ENCODE peak calls at places on chromosome 9, in seven cellular contexts. S is suprapubic skin, A is HCT116, Y is breast epithelium, D is K562, C is GM12878, B is H1. F is an unnamed sample.

GRCh38 chr9:123432331-123433236 is 76.6 kb downstream of the CRB2 start:
- DNase-seq in S (no peak), A (no peak), Y (no peak), D (no peak), C (no peak), B (no peak), F (peak; percentile 47)

GRCh38 chr9:110099236-110099741 is 108.7 kb downstream of the C9orf152 start:
- DNase-seq in S (no peak), A (no peak), Y (no peak), D (no peak), C (no peak), B (no peak), F (no peak)

GRCh38 chr9:34334337-34334824 is 5.0 kb downstream of the NUDT2 start:
- DNase-seq in S (no peak), A (no peak), Y (no peak), D (no peak), C (no peak), B (no peak), F (no peak)

GRCh38 chr9:3804148-3804547 is 278.3 kb upstream of the RFX3 start:
- DNase-seq in S (no peak), A (no peak), Y (no peak), D (no peak), C (no peak), B (no peak), F (no peak)

GRCh38 chr9:36832232-36832795 is 201.8 kb downstream of the PAX5 start:
- DNase-seq in S (no peak), A (no peak), Y (no peak), D (no peak), C (no peak), B (no peak), F (no peak)

GRCh38 chr9:132794730-132795380 is 83.2 kb downstream of the AK8 start:
- DNase-seq in S (no peak), A (no peak), Y (no peak), D (peak; percentile 31), C (no peak), B (no peak), F (no peak)

GRCh38 chr9:26685857-26686256 is 206.7 kb downstream of the CAAP1 start:
- DNase-seq in S (no peak), A (no peak), Y (no peak), D (no peak), C (no peak), B (no peak), F (no peak)

GRCh38 chr9:14307989-14308750 is 5.8 kb downstream of the NFIB start:
- DNase-seq in S (no peak), A (no peak), Y (no peak), D (no peak), C (no peak), B (no peak), F (no peak)

GRCh38 chr9:131237931-131238401 is 38.3 kb downstream of the FAM78A start:
- DNase-seq in S (no peak), A (no peak), Y (peak; percentile 64), D (no peak), C (peak; percentile 76), B (no peak), F (peak; percentile 95)

GRCh38 chr9:131734165-131734610 is 5.7 kb downstream of the RAPGEF1 start:
- DNase-seq in S (no peak), A (no peak), Y (peak; percentile 55), D (no peak), C (no peak), B (no peak), F (peak; percentile 87)

GRCh38 chr9:37437616-37438015 is 15.1 kb downstream of the GRHPR start:
- DNase-seq in S (no peak), A (no peak), Y (no peak), D (no peak), C (no peak), B (no peak), F (no peak)

GRCh38 chr9:107931071-107931715 is 441.6 kb upstream of the KLF4 start:
- DNase-seq in S (no peak), A (no peak), Y (no peak), D (no peak), C (no peak), B (no peak), F (no peak)
- H3K4me3 ChIP-seq in S (no peak overlapping the region), A (no peak overlapping the region), Y (no peak overlapping the region), D (no peak overlapping the region), C (no peak overlapping the region), B (no peak overlapping the region), F (no peak overlapping the region)

GRCh38 chr9:127058645-127059021 is 63.8 kb downstream of the ANGPTL2 start:
- DNase-seq in S (no peak), A (no peak), Y (no peak), D (no peak), C (no peak), B (no peak), F (no peak)
- H3K27ac ChIP-seq in S (peak overlapping the region; percentile 53), A (no peak overlapping the region), Y (no peak overlapping the region), D (no peak overlapping the region), C (no peak overlapping the region), B (no peak overlapping the region), F (no peak overlapping the region)

DNA sequence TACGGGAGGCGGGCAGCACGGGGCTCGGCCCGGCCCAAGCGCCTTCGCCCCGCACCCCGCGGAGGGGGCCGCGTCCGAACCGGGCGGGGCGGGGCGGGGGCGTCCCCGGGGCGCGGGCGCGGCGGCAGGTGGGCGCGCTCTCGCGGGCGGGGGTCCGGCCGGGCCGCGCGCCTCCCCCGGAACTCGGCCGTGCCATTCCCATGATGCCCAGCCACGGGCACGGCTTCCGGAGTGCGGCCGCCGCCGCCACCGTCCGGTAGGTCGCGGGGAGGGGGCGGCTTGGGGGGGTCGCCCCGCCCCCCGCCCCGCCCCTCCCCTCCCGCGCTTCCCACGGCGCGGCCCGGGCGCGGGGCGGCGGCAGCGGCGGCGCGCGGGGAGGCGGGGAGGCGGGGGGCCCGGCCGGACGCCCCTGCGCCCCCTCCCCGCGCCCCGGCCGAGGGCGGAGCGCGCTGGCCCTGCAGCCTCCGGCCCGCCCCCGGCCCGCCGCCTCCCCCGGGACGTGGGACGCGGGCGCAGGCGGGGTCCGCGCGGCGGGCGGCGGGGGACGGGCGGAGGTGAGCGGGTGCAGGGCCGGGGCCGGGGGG is at the start of gene PPP1R26:
- DNase-seq in S (no peak), A (no peak), Y (no peak), D (peak; percentile 83), C (no peak), B (no peak), F (no peak)
- TF ChIP-seq POLR2AphosphoS5 in S (no peak), A (peak; percentile 10), Y (no peak), D (no peak), C (no peak), B (no peak), F (no peak)

DNA sequence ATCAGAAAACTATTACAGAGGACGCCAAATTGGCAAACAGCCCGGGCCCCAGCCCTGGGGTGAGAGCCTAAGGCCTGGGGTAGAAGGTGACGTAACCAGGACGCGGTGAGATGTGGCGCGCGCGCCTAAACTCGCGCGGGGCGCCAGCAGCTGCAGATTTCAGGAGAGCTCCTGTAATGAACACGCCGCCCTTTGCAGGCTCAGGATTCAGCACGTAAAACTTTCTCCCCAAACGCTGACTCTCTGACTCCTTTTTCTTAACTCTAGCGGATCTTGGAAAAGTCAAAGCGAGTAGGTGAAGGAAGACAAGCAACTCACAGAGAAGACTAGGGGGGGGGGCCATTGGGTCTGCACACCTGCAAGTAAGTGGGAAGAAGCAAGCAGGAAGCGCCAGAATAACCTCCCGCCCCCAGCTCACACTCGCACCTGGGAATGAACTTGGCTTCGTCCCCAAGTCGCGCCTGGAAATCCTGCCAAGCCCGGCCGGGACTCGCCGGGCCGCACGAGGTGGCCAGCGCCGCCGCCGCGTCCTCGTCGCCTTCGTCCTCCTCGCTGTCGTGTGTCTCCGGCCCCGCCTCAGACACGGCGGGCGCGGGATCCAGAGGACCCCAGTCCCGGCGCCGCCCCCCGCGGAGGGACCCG is 810 bp downstream of the RASEF start:
- DNase-seq in S (no peak), A (no peak), Y (peak; percentile 36), D (no peak), C (no peak), B (peak; percentile 7), F (no peak)
- H3K4me3 ChIP-seq in S (peak overlapping the region; percentile 52), A (no peak overlapping the region), Y (peak overlapping the region; percentile 60), D (no peak overlapping the region), C (no peak overlapping the region), B (peak overlapping the region; percentile 42), F (peak overlapping the region; percentile 22)

GRCh38 chr9:87149794-87150193 is 202.5 kb upstream of the GAS1 start:
- DNase-seq in S (no peak), A (no peak), Y (no peak), D (no peak), C (no peak), B (no peak), F (no peak)

GRCh38 chr9:87152206-87152605 is 204.9 kb upstream of the GAS1 start:
- DNase-seq in S (no peak), A (no peak), Y (no peak), D (no peak), C (no peak), B (no peak), F (no peak)

GRCh38 chr9:87147803-87148202 is 200.5 kb upstream of the GAS1 start:
- DNase-seq in S (no peak), A (no peak), Y (no peak), D (no peak), C (no peak), B (no peak), F (no peak)

DNA sequence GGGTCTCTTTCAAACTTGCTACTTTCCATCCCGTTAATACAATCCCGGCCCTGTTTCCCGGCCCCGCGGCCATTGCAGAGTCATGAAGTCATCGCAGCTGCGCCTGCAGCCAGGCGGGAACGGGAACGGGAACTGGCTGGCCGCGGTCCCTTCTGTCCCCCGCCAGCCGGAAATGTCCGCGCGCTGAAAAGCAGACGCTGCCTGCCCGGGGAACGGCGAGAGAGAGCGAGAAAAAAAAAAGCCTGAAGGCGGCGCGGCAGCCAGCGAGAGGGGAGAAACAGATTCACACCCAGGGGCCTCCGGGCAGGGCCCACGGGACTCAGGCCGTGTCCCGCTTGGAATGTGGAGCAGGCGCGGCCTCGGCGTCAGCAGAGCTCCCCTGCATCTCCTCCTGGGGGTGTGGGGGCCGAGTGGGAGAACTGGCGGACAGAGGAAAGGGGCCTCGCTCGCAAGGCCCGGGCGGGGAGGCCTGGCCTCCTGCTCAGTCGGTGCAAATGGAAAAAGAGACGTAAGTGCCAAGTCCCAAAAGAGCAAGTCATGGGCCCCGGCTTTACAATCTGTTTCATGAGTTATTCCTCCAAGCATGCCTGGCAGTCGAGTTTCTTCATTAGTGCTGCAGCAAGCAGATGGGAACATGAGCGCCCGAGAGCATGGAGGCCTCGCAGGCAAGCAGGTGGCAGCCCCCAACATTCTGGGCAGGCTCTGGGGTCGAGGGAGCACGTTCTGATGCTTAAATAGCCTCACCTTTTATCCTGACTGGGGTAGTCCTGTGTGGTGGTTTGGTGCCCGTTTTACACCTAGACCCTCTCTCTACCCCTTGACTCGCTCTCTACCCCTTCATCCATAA is 201.3 kb upstream of the GAS1 start:
- DNase-seq in S (peak; percentile 91), A (no peak), Y (peak; percentile 56), D (peak; percentile 16), C (no peak), B (peak; percentile 31), F (peak; percentile 77)
- H3K27ac ChIP-seq in S (peak overlapping the region; percentile 85), A (no peak overlapping the region), Y (peak overlapping the region; percentile 87), D (no peak overlapping the region), C (no peak overlapping the region), B (no peak overlapping the region), F (peak overlapping the region; percentile 41)

DNA sequence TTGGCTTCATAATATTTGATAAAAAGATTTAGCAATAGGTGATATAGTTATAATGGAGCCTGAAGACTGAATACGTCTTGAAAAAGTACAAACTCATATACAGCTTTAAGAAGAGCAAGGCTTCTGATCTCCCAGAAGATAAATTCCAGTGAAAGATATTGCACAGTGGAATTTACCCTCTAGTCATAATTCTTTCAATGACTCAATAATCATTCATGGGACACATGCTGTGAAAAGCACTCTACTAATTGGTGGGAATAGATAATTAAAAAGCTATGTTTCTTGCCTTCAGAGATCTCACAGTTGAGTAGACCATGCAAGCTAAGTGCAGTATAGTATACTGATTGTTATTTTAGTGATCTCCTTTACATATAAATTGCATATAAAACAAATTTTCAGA is 538.6 kb upstream of the CYLC2 start:
- DNase-seq in S (no peak), A (no peak), Y (no peak), D (no peak), C (no peak), B (no peak), F (no peak)
- TF ChIP-seq POLR2AphosphoS5 in S (no peak), A (no peak), Y (no peak), D (no peak), C (no peak), B (no peak), F (no peak)